ENCODE peak calls at places on chromosomes 13 and 19, in six cellular contexts. P, E, N, V, U and X are unnamed samples.

GRCh38 chr19:9819590-9819898 is 665 bp upstream of the FBXL12 start:
- DNase-seq in P (no peak), E (no peak), N (no peak), V (no peak), U (no peak), X (no peak)

GRCh38 chr13:33072282-33072681 is 56.1 kb downstream of the KL start:
- DNase-seq in P (no peak), E (no peak), N (no peak), V (no peak), U (no peak), X (no peak)

GRCh38 chr19:46745521-46746280 is at the start of gene FKRP:
- DNase-seq in P (no peak), E (no peak), N (peak; percentile 35), V (no peak), U (no peak), X (no peak)

GRCh38 chr13:18965347-18965855 is 216.2 kb downstream of the TUBA3C start:
- DNase-seq in P (no peak), E (no peak), N (no peak), V (no peak), U (no peak), X (no peak)

GRCh38 chr13:114283581-114283980 is 2.2 kb downstream of the UPF3A start:
- DNase-seq in P (peak; percentile 23), E (no peak), N (peak; percentile 17), V (no peak), U (no peak), X (no peak)

GRCh38 chr13:97921146-97921776 is 32.2 kb upstream of the IPO5 start:
- DNase-seq in P (peak; percentile 12), E (no peak), N (no peak), V (no peak), U (no peak), X (no peak)

GRCh38 chr13:23988546-23989122 is 91.3 kb upstream of the C1QTNF9B start:
- DNase-seq in P (peak; percentile 47), E (no peak), N (no peak), V (no peak), U (no peak), X (no peak)

GRCh38 chr13:75368167-75368566 is 113.8 kb downstream of the TBC1D4 start:
- DNase-seq in P (peak; percentile 92), E (no peak), N (peak; percentile 46), V (no peak), U (no peak), X (no peak)

GRCh38 chr13:50712882-50713281 is 130.6 kb downstream of the DLEU7 start:
- DNase-seq in P (no peak), E (no peak), N (no peak), V (no peak), U (no peak), X (no peak)

GRCh38 chr13:36072127-36072526 is 59.1 kb downstream of the DCLK1 start:
- DNase-seq in P (no peak), E (no peak), N (no peak), V (no peak), U (peak; percentile 83), X (no peak)

GRCh38 chr13:36072536-36072935 is 58.6 kb downstream of the DCLK1 start:
- DNase-seq in P (no peak), E (no peak), N (no peak), V (no peak), U (peak; percentile 63), X (no peak)

GRCh38 chr13:36074659-36075058 is 56.5 kb downstream of the DCLK1 start:
- DNase-seq in P (no peak), E (no peak), N (no peak), V (no peak), U (no peak), X (no peak)

GRCh38 chr13:36076211-36076610 is 55.0 kb downstream of the DCLK1 start:
- DNase-seq in P (no peak), E (no peak), N (no peak), V (no peak), U (no peak), X (no peak)
- H3K14ac ChIP-seq in P (no peak overlapping the region), E (no peak overlapping the region), N (no peak overlapping the region), V (no peak overlapping the region), U (no peak overlapping the region), X (no peak overlapping the region)

GRCh38 chr19:38559428-38560401 is 58.0 kb downstream of the MAP4K1 start:
- DNase-seq in P (no peak), E (no peak), N (no peak), V (no peak), U (no peak), X (no peak)

GRCh38 chr19:38554676-38555141 is 63.0 kb downstream of the MAP4K1 start:
- DNase-seq in P (no peak), E (no peak), N (no peak), V (no peak), U (no peak), X (no peak)

GRCh38 chr19:38556521-38557174 is 61.1 kb downstream of the MAP4K1 start:
- DNase-seq in P (no peak), E (no peak), N (no peak), V (no peak), U (no peak), X (no peak)

GRCh38 chr19:38555200-38555599 is 62.6 kb downstream of the MAP4K1 start:
- DNase-seq in P (no peak), E (no peak), N (no peak), V (no peak), U (no peak), X (no peak)

GRCh38 chr19:38557205-38557799 is 60.5 kb downstream of the MAP4K1 start:
- DNase-seq in P (no peak), E (no peak), N (no peak), V (no peak), U (no peak), X (no peak)
- H3K9ac ChIP-seq in P (no peak overlapping the region), E (no peak overlapping the region), N (no peak overlapping the region), V (no peak overlapping the region), U (no peak overlapping the region), X (no peak overlapping the region)

GRCh38 chr13:100887729-100888151 is 213.1 kb upstream of the TMTC4 start:
- DNase-seq in P (peak; percentile 82), E (no peak), N (peak; percentile 89), V (no peak), U (peak; percentile 48), X (no peak)
- H3K14ac ChIP-seq in P (peak overlapping the region; percentile 38), E (no peak overlapping the region), N (no peak overlapping the region), V (no peak overlapping the region), U (no peak overlapping the region), X (no peak overlapping the region)

GRCh38 chr19:40691421-40692211 is 1.2 kb upstream of the NUMBL start:
- DNase-seq in P (no peak), E (peak; percentile 55), N (peak; percentile 9), V (peak; percentile 59), U (no peak), X (no peak)

GRCh38 chr19:40689339-40690049 is 957 bp downstream of the NUMBL start:
- DNase-seq in P (no peak), E (no peak), N (peak; percentile 30), V (peak; percentile 58), U (peak; percentile 33), X (no peak)

GRCh38 chr19:40688987-40689338 is 1.5 kb downstream of the NUMBL start:
- DNase-seq in P (no peak), E (no peak), N (no peak), V (no peak), U (no peak), X (no peak)

GRCh38 chr19:40690699-40691420 is 409 bp upstream of the NUMBL start:
- DNase-seq in P (peak; percentile 86), E (peak; percentile 96), N (peak; percentile 90), V (peak; percentile 91), U (no peak), X (no peak)

DNA sequence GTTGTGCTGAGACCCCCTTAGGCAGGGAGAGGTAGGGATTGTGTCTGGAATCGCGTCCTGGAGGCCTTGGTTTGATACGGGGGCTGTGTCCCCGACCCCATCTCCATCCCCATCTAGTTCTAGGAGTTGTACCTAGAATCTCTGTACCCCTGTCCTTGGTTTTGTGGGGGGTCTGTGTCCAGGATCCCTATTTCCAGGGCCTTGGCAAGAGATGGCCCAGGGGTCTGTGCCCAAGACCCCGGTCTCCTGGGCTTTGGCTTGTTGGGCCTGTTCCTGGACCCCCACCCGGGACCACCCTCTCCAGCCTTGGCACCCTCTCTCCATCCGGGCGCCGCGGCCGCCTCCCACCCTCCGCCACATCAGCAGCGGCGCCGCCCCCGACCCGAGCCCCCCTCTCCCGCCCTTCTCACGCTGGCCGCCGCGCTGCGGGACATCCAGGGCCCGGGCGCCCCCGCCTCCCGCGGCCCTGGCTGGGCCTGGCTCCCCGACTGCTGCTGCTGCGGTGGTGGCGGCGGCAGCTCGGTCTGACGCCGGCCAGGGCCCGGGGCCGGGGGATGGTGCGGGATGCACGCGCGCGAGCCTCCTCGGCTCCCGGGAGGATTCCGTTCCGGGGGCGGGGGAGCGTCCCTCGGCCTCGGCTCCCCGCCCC is at the start of gene NUMBL:
- DNase-seq in P (no peak), E (no peak), N (no peak), V (no peak), U (peak; percentile 81), X (peak; percentile 94)
- H3K9ac ChIP-seq in P (peak within 1 kb of the TSS; percentile 99), E (peak within 1 kb of the TSS; percentile 60), N (peak within 1 kb of the TSS; percentile 94), V (peak within 1 kb of the TSS; percentile 70), U (peak within 1 kb of the TSS; percentile 80), X (peak within 1 kb of the TSS; percentile 91)

DNA sequence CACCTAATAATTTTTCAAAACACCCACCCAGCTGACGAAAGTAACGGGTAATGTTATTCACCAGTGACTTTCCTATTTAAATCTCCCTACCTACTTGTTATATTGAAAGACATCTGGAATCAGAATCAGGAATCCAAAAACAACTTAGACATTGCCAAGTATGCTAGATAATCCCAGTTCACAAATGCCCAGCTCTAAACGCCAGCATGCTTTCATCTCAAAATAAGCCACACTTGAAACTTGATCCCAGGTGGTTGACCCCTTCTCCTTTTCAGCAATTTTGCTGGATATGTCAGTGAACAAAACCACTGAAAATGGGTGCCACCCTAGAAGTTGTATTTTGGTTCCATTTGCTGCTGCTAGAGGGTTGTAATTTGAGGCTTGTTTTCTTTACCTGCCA is 66.6 kb downstream of the DCT start:
- DNase-seq in P (no peak), E (no peak), N (no peak), V (no peak), U (no peak), X (no peak)
- H3K14ac ChIP-seq in P (no peak overlapping the region), E (no peak overlapping the region), N (no peak overlapping the region), V (no peak overlapping the region), U (no peak overlapping the region), X (no peak overlapping the region)

GRCh38 chr19:40363128-40363527 is 14.6 kb downstream of the PLD3 start:
- DNase-seq in P (no peak), E (no peak), N (no peak), V (no peak), U (no peak), X (no peak)
- H3K9ac ChIP-seq in P (no peak overlapping the region), E (no peak overlapping the region), N (no peak overlapping the region), V (no peak overlapping the region), U (no peak overlapping the region), X (no peak overlapping the region)